ENCODE peak calls at places on chromosomes 7 and 10, in eight cellular contexts. N is GM12865, P is AG09309, W is mammary epithelial cell, Y is cardiac muscle cell, F is endothelial cell of umbilical vein, Z is stomach, I is astrocyte of the cerebellum. X is an unnamed sample.

GRCh38 chr10:58780481-58780880 is 267.8 kb downstream of the BICC1 start:
- DNase-seq in N (no peak), P (no peak), W (no peak), Y (no peak), F (no peak), Z (no peak), I (peak), X (no peak)

GRCh38 chr7:101728888-101729883 is 88.2 kb upstream of the CUX1 start:
- DNase-seq in N (no peak), P (peak), W (no peak), Y (no peak), F (no peak), Z (peak), I (peak), X (no peak)

GRCh38 chr10:128520191-128520815 is 394.1 kb upstream of the MKI67 start:
- DNase-seq in N (no peak), P (no peak), W (no peak), Y (no peak), F (no peak), Z (no peak), I (no peak), X (no peak)

GRCh38 chr7:1122832-1123501 is 35.1 kb downstream of the GPER1 start:
- DNase-seq in N (no peak), P (no peak), W (no peak), Y (no peak), F (no peak), Z (no peak), I (no peak), X (no peak)

GRCh38 chr7:42162560-42163325 is 74.3 kb downstream of the GLI3 start:
- DNase-seq in N (no peak), P (no peak), W (no peak), Y (no peak), F (no peak), Z (no peak), I (no peak), X (no peak)

GRCh38 chr10:133087679-133088523 is at the start of gene ADGRA1:
- DNase-seq in N (no peak), P (no peak), W (no peak), Y (peak), F (no peak), Z (no peak), I (no peak), X (no peak)

GRCh38 chr10:7950981-7951847 is 103.3 kb upstream of the GATA3 start:
- DNase-seq in N (no peak), P (no peak), W (no peak), Y (no peak), F (no peak), Z (no peak), I (no peak), X (no peak)

GRCh38 chr10:101046332-101047238 is 15.2 kb upstream of the KAZALD1 start:
- DNase-seq in N (no peak), P (no peak), W (no peak), Y (no peak), F (no peak), Z (no peak), I (no peak), X (no peak)

GRCh38 chr10:132292287-132292971 is 15.3 kb downstream of the STK32C start:
- DNase-seq in N (no peak), P (no peak), W (no peak), Y (no peak), F (no peak), Z (no peak), I (no peak), X (no peak)

GRCh38 chr7:103637726-103638125 is 191.7 kb upstream of the SLC26A5 start:
- DNase-seq in N (no peak), P (no peak), W (peak), Y (no peak), F (peak), Z (no peak), I (no peak), X (no peak)

GRCh38 chr10:53489783-53490182 is 717.2 kb upstream of the MBL2 start:
- DNase-seq in N (no peak), P (no peak), W (no peak), Y (no peak), F (no peak), Z (no peak), I (no peak), X (no peak)

GRCh38 chr7:20858913-20859312 is 72.2 kb upstream of the SP8 start:
- DNase-seq in N (no peak), P (no peak), W (no peak), Y (no peak), F (no peak), Z (no peak), I (no peak), X (no peak)

GRCh38 chr7:98210513-98211220 is 572 bp upstream of the BHLHA15 start:
- DNase-seq in N (no peak), P (no peak), W (no peak), Y (peak), F (no peak), Z (no peak), I (no peak), X (no peak)

GRCh38 chr10:43211030-43211429 is 55.8 kb downstream of the RASGEF1A start:
- DNase-seq in N (no peak), P (no peak), W (peak), Y (no peak), F (no peak), Z (no peak), I (no peak), X (no peak)

GRCh38 chr10:65614956-65615565 is 1310.8 kb upstream of the LRRTM3 start:
- DNase-seq in N (no peak), P (no peak), W (peak), Y (no peak), F (no peak), Z (no peak), I (no peak), X (no peak)

GRCh38 chr10:74900297-74900696 is 73.9 kb downstream of the KAT6B start:
- DNase-seq in N (peak), P (no peak), W (no peak), Y (no peak), F (no peak), Z (no peak), I (no peak), X (no peak)

GRCh38 chr10:102869290-102870198 is at the start of gene AS3MT:
- DNase-seq in N (no peak), P (no peak), W (no peak), Y (peak), F (peak), Z (no peak), I (no peak), X (no peak)

GRCh38 chr10:104842704-104843103 is 201.6 kb downstream of the SORCS3 start:
- DNase-seq in N (no peak), P (no peak), W (no peak), Y (no peak), F (no peak), Z (no peak), I (no peak), X (no peak)

GRCh38 chr7:15007507-15007906 is 105.0 kb upstream of the DGKB start:
- DNase-seq in N (peak), P (no peak), W (peak), Y (peak), F (peak), Z (no peak), I (no peak), X (peak)

GRCh38 chr7:8827329-8827728 is 393.9 kb downstream of the NXPH1 start:
- DNase-seq in N (no peak), P (no peak), W (no peak), Y (no peak), F (no peak), Z (no peak), I (no peak), X (no peak)

GRCh38 chr10:79923669-79924068 is 25.2 kb downstream of the SFTPD start:
- DNase-seq in N (no peak), P (no peak), W (no peak), Y (no peak), F (no peak), Z (no peak), I (no peak), X (no peak)

GRCh38 chr7:123522061-123522460 is 12.3 kb downstream of the IQUB start:
- DNase-seq in N (no peak), P (no peak), W (no peak), Y (no peak), F (no peak), Z (no peak), I (no peak), X (peak)

GRCh38 chr7:2732959-2733584 is 45.1 kb downstream of the AMZ1 start:
- DNase-seq in N (no peak), P (no peak), W (no peak), Y (no peak), F (peak), Z (peak), I (peak), X (no peak)

GRCh38 chr7:49776994-49777393 is 3.6 kb downstream of the VWC2 start:
- DNase-seq in N (no peak), P (no peak), W (no peak), Y (peak), F (no peak), Z (no peak), I (no peak), X (no peak)

GRCh38 chr7:144653449-144653848 is 182.4 kb downstream of the TPK1 start:
- DNase-seq in N (peak), P (no peak), W (no peak), Y (no peak), F (no peak), Z (no peak), I (no peak), X (no peak)

GRCh38 chr7:33039257-33039904 is 23.2 kb downstream of the NT5C3A start:
- DNase-seq in N (peak), P (no peak), W (peak), Y (no peak), F (peak), Z (no peak), I (no peak), X (no peak)

GRCh38 chr7:142001163-142001874 is 5.6 kb downstream of the MGAM start:
- DNase-seq in N (no peak), P (no peak), W (peak), Y (no peak), F (no peak), Z (no peak), I (no peak), X (peak)

GRCh38 chr10:15585303-15585715 is 134.4 kb downstream of the ITGA8 start:
- DNase-seq in N (peak), P (no peak), W (peak), Y (peak), F (peak), Z (peak), I (no peak), X (no peak)

GRCh38 chr7:47266799-47267198 is 315.1 kb downstream of the TNS3 start:
- DNase-seq in N (no peak), P (no peak), W (no peak), Y (no peak), F (no peak), Z (peak), I (no peak), X (peak)

GRCh38 chr7:70791341-70791740 is 340.6 kb upstream of the GALNT17 start:
- DNase-seq in N (no peak), P (no peak), W (no peak), Y (no peak), F (no peak), Z (no peak), I (no peak), X (no peak)
- H3K4me3 ChIP-seq in N (no peak), P (no peak), W (no peak), Y (no peak), F (no peak), Z (no peak), I (no peak), X (no peak)

GRCh38 chr7:55996856-55997500 is 32.6 kb downstream of the NIPSNAP2 start:
- DNase-seq in N (no peak), P (no peak), W (no peak), Y (no peak), F (no peak), Z (no peak), I (no peak), X (no peak)
- TF ChIP-seq CTCF in N (no peak), P (no peak), W (no peak), Y (no peak), F (no peak), Z (no peak), I (no peak), X (no peak)

DNA sequence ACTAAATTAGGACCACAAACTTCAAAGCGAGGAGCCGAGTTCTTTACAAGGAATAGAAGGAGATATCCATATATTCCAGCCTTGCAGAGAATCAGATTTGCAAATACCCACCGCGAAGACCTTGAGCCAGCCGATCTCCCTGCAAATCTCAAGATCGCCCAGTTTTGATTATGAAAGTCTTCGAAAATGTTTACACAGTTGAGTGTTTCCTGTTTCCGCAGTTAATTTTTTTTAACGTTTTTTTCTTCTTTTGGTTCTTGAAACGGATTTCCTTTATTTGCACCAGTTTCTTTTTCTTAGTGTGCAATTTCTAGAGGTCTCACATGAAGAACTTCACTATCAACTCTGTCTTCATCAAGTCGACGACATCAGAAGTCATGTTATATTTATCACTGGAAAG is 12.1 kb upstream of the SPAG6 start:
- DNase-seq in N (peak), P (no peak), W (no peak), Y (no peak), F (no peak), Z (no peak), I (no peak), X (no peak)
- H3K4me3 ChIP-seq in N (no peak), P (no peak), W (no peak), Y (no peak), F (no peak), Z (no peak), I (no peak), X (no peak)

DNA sequence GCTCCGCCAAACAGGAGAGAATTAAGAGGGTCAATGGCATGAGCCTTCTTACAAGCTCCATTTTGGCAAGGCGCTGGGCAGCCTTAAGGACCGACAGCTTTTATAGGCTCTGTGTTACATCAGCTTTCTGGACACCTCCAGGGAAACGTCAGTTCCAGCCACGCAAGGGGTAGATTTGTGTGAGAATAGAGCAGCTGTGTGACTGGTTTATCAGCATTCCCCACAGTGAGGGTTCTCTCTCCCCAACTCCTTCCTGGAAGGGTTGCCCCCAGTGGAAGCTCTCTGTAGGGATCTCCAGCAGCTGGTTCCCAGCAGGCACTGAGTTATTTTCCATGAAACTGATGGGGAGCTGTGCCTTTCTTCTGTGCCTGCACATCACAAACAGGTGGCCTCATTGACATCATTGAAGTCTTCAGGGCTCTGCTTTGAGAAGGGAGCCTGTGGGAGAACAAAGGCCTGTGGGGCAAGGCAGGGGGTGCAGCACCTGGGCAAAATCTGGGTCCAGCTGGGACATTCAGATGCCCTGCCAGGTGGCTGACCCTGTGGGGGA is at the start of gene CUZD1:
- DNase-seq in N (no peak), P (no peak), W (no peak), Y (no peak), F (no peak), Z (no peak), I (no peak), X (no peak)
- TF ChIP-seq CTCF in N (no peak), P (no peak), W (no peak), Y (no peak), F (no peak), Z (no peak), I (no peak), X (no peak)

GRCh38 chr10:81179324-81179723 is 641.6 kb downstream of the SH2D4B start:
- DNase-seq in N (no peak), P (no peak), W (no peak), Y (no peak), F (no peak), Z (no peak), I (no peak), X (no peak)

GRCh38 chr10:81179805-81180452 is 642.2 kb downstream of the SH2D4B start:
- DNase-seq in N (peak), P (no peak), W (no peak), Y (peak), F (peak), Z (no peak), I (no peak), X (no peak)

GRCh38 chr10:81182296-81182695 is 644.6 kb downstream of the SH2D4B start:
- DNase-seq in N (no peak), P (no peak), W (no peak), Y (no peak), F (no peak), Z (no peak), I (no peak), X (no peak)

DNA sequence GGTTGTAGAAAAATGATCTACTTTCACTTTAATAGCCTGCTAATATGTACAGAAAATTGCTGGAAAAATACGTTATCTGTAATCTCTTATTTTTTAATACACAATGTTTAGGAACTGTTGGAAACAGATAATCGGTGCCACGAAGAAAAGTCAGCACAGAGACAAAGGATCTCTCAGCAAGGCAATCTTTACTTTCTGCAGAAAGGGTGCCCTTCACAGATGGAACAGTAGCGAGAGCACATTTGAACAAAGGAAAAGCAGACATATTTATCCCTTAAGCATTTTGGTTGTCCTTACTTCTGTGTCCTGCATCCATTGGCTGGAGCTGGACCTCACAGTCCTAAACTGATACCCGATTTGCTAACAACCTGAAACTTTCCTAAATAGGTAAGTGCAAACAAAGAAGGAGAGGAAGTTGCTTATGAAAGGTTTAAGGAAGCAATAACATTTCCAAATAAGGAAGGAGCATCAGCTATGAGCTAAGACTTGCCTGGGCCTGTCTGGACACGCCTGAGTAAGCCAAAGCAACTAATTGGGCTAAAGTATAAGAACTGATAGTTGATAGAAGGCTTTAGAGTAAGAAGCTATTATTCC is 640.0 kb downstream of the SH2D4B start:
- DNase-seq in N (peak), P (no peak), W (no peak), Y (no peak), F (no peak), Z (no peak), I (no peak), X (no peak)
- H3K4me3 ChIP-seq in N (no peak), P (no peak), W (no peak), Y (no peak), F (no peak), Z (no peak), I (no peak), X (no peak)

GRCh38 chr7:77439572-77439971 is 23.4 kb upstream of the GSAP start:
- DNase-seq in N (no peak), P (no peak), W (peak), Y (peak), F (peak), Z (peak), I (no peak), X (no peak)
- TF ChIP-seq CTCF in N (no peak), P (peak), W (peak), Y (peak), F (peak), Z (no peak), I (no peak), X (peak)

DNA sequence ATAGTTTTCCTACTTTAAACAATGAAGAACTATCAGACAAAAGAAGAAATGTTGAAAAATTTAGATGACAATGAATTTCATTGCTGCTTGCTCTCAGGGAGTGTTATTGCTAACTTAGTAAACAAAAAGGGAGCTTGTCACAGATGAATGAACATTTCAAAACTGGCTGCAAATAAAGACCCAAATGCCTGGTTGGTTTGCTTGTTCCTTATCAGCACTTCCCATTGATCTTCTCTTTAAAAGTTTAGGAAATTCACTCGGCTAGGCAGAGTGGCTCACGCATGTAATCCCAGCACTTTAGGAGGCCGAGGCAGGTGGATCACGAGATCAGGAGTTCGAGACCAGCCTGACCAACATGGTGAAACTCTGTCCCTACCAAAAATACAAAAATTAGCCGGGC is 167.2 kb downstream of the RAPGEF5 start:
- DNase-seq in N (no peak), P (no peak), W (no peak), Y (no peak), F (no peak), Z (no peak), I (no peak), X (no peak)
- H3K4me3 ChIP-seq in N (no peak), P (no peak), W (no peak), Y (no peak), F (no peak), Z (no peak), I (no peak), X (no peak)